ENCODE peak calls at places on chromosome 4, in eight cellular contexts. F, X, T, L, V, W, N and K are unnamed samples.

GRCh38 chr4:99635601-99636000 is 22.0 kb downstream of the C4orf54 start:
- DNase-seq in F (no peak), X (no peak), T (no peak), L (peak), V (no peak), W (no peak), N (no peak), K (no peak)

GRCh38 chr4:116632269-116632668 is 453.1 kb downstream of the TRAM1L1 start:
- DNase-seq in F (no peak), X (no peak), T (no peak), L (no peak), V (no peak), W (no peak), N (no peak), K (no peak)

GRCh38 chr4:48779095-48779997 is 733 bp downstream of the FRYL start:
- DNase-seq in F (peak), X (peak), T (peak), L (peak), V (peak), W (peak), N (peak), K (peak)

GRCh38 chr4:61648264-61648663 is 448.1 kb downstream of the ADGRL3 start:
- DNase-seq in F (no peak), X (no peak), T (no peak), L (no peak), V (no peak), W (no peak), N (no peak), K (no peak)

GRCh38 chr4:147312376-147313046 is 168.4 kb upstream of the EDNRA start:
- DNase-seq in F (no peak), X (peak), T (no peak), L (no peak), V (no peak), W (no peak), N (peak), K (no peak)

GRCh38 chr4:67451464-67451863 is 93.8 kb downstream of the CENPC start:
- DNase-seq in F (no peak), X (no peak), T (no peak), L (peak), V (no peak), W (no peak), N (no peak), K (no peak)

GRCh38 chr4:140080883-140081282 is 73.1 kb downstream of the MAML3 start:
- DNase-seq in F (no peak), X (no peak), T (no peak), L (no peak), V (no peak), W (no peak), N (peak), K (no peak)

GRCh38 chr4:12050357-12050756 is 621.7 kb upstream of the HS3ST1 start:
- DNase-seq in F (no peak), X (peak), T (no peak), L (no peak), V (no peak), W (no peak), N (no peak), K (no peak)

GRCh38 chr4:177051473-177052060 is 258.1 kb upstream of the NEIL3 start:
- DNase-seq in F (peak), X (peak), T (no peak), L (peak), V (peak), W (peak), N (peak), K (peak)

GRCh38 chr4:20395160-20395773 is 143.6 kb downstream of the SLIT2 start:
- DNase-seq in F (peak), X (peak), T (peak), L (peak), V (peak), W (peak), N (peak), K (peak)

GRCh38 chr4:5863461-5864113 is 29.3 kb downstream of the CRMP1 start:
- DNase-seq in F (no peak), X (peak), T (no peak), L (peak), V (no peak), W (peak), N (peak), K (peak)

GRCh38 chr4:157804986-157805385 is 367.8 kb downstream of the GASK1B start:
- DNase-seq in F (no peak), X (peak), T (no peak), L (peak), V (no peak), W (peak), N (no peak), K (no peak)
- TF ChIP-seq CTCF in F (no peak), X (peak), T (peak), L (no peak), V (no peak), W (no peak), N (peak), K (no peak)

GRCh38 chr4:10893417-10893816 is 208.8 kb upstream of the CLNK start:
- DNase-seq in F (no peak), X (peak), T (no peak), L (peak), V (peak), W (no peak), N (peak), K (peak)
- TF ChIP-seq CTCF in F (no peak), X (peak), T (peak), L (no peak), V (peak), W (no peak), N (peak), K (peak)

DNA sequence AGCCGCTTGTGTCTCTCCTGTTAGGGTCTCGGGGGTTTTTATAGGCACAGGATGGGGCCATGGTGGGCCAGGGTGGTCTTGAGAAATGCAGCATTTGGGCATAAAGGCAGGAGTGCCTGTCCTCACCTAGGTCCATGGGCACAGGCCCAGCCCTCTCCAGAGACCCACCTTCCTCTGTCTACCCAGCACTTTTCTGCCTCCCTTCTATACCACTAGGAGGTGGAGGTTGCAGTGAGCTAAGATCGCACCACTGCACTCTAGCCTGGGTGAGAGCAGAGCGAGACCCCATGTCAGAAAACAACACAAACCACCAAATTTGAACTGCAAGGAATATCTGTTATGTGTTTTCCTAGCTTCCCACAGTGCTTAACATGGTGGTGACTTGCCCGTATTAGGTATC is 38.0 kb downstream of the MOB1B start:
- DNase-seq in F (no peak), X (peak), T (no peak), L (no peak), V (no peak), W (no peak), N (no peak), K (no peak)
- TF ChIP-seq CTCF in F (no peak), X (peak), T (no peak), L (no peak), V (peak), W (no peak), N (no peak), K (no peak)

DNA sequence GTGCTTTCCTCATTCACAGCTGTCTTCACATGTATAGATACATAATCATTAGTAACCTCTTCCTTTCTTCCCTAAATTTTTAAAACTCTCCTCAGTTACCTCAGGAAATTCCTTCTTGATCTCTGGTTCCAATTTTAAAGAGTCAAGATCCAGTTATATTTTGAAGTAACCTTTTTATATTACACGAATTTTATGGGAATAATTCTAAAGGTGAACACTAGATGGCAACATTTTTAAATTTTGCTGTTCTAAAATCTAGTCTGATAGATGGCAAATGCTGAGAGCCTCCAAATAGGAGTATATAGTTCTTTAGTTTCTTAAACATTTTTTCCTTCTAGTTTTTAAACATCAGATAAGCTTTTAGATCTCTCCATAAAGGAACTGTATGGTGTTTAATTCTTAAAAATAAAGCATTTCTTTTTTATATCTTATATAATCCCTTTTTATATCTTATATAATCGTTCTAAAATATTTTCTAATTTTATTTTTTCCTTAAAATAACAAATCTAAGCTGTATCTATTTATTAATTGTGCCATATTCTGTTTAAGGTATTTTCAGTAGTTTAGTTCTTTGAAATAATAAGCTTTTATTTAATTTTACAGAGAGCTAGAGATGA is 37.9 kb upstream of the PAPSS1 start:
- DNase-seq in F (no peak), X (peak), T (no peak), L (peak), V (peak), W (peak), N (peak), K (peak)
- TF ChIP-seq CTCF in F (peak), X (peak), T (peak), L (peak), V (peak), W (peak), N (peak), K (peak)

GRCh38 chr4:7007944-7008343 is 35.2 kb upstream of the TADA2B start:
- DNase-seq in F (no peak), X (peak), T (no peak), L (peak), V (peak), W (no peak), N (no peak), K (no peak)
- TF ChIP-seq CTCF in F (no peak), X (no peak), T (no peak), L (no peak), V (peak), W (no peak), N (no peak), K (no peak)

GRCh38 chr4:184289179-184289535 is 71.5 kb upstream of the ENPP6 start:
- DNase-seq in F (no peak), X (no peak), T (no peak), L (no peak), V (no peak), W (no peak), N (no peak), K (no peak)

GRCh38 chr4:184288451-184289178 is 70.9 kb upstream of the ENPP6 start:
- DNase-seq in F (no peak), X (no peak), T (no peak), L (no peak), V (peak), W (no peak), N (no peak), K (peak)

GRCh38 chr4:184286346-184286745 is 68.7 kb upstream of the ENPP6 start:
- DNase-seq in F (no peak), X (no peak), T (no peak), L (no peak), V (no peak), W (no peak), N (peak), K (no peak)

GRCh38 chr4:184284742-184285141 is 67.1 kb upstream of the ENPP6 start:
- DNase-seq in F (no peak), X (no peak), T (no peak), L (no peak), V (peak), W (no peak), N (no peak), K (peak)

DNA sequence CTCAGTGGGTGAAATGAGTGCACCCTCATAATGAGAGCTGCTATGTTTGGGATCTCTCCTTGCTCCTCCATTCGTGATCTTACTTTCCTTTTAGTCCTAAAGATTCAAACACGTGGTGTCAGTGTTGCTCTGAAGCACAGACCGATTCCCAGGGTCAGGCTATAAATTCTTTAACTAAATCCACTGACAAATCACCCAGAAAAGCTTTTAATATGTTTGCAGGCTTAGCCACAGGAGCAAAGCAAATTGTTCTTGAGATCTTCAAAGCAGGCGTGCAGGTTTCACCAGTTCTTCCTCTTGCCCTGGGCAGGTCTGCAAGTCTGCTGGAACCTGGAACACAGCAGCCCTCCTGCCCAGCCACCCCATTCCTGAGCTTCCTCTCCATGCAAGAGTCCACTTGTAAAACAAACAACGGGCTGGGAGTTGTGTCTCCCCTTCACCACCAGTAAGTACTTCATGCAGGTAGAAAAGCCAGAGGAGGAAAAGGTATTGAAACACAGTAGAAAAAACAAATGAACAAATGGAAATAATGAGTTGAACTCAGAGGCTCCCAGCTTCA is 70.1 kb upstream of the ENPP6 start:
- DNase-seq in F (no peak), X (peak), T (no peak), L (peak), V (peak), W (no peak), N (peak), K (peak)
- TF ChIP-seq CTCF in F (no peak), X (peak), T (peak), L (no peak), V (peak), W (no peak), N (peak), K (no peak)

DNA sequence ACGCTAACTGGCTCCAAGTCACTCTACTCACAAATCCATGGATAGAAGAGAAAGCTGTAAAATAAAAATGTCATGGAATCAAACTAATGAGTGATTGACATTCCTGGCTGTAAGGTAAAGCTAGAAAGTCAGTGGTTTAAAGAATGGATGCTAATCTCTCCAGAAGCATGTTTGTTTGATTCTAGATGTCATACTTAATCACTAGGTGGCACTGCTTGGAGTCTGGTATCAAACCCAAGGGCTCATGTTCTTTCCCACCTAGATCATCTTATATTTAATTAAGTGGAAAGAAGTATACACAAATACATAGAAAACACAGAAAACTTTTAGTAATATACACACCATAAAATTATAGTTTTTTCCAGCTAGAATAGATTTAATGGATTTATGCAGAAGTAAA is 2666.6 kb downstream of the PCDH7 start:
- DNase-seq in F (no peak), X (peak), T (no peak), L (peak), V (no peak), W (peak), N (peak), K (no peak)
- TF ChIP-seq CTCF in F (no peak), X (peak), T (no peak), L (no peak), V (peak), W (no peak), N (peak), K (no peak)

DNA sequence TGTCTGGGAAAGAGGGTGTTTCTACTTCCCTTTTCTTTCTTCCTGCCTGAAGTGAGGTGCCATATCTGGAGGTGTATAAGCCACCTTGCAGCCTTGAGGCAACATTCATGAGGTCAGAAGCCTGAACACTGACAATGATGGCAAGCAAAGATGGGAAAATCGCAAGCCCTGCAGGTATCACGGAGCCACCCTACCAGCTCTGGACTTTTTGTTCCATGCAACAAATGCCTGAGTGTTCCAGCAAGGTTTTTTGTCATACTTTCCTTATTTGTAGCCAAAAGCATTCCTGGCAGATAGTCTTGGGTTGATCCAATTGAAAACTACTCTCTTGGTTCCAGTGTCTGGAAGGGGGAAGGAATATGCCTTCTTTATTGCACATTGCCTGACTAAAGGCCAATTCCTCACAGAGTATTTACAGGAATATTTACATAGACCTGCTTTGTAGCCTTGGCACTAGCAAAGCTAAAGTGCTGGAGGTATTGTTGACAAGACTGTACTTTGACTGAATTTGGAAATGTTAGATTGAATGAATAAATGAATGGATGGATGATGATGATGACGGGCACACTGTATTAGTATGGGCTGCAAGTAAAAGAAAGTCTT is 14.3 kb upstream of the SOD3 start:
- DNase-seq in F (no peak), X (no peak), T (no peak), L (no peak), V (no peak), W (no peak), N (no peak), K (no peak)
- TF ChIP-seq CTCF in F (no peak), X (no peak), T (no peak), L (no peak), V (no peak), W (no peak), N (no peak), K (no peak)

GRCh38 chr4:24584175-24584850 is at the start of gene DHX15:
- DNase-seq in F (peak), X (peak), T (peak), L (peak), V (peak), W (peak), N (peak), K (peak)
- TF ChIP-seq CTCF in F (no peak), X (no peak), T (no peak), L (no peak), V (no peak), W (no peak), N (no peak), K (no peak)

DNA sequence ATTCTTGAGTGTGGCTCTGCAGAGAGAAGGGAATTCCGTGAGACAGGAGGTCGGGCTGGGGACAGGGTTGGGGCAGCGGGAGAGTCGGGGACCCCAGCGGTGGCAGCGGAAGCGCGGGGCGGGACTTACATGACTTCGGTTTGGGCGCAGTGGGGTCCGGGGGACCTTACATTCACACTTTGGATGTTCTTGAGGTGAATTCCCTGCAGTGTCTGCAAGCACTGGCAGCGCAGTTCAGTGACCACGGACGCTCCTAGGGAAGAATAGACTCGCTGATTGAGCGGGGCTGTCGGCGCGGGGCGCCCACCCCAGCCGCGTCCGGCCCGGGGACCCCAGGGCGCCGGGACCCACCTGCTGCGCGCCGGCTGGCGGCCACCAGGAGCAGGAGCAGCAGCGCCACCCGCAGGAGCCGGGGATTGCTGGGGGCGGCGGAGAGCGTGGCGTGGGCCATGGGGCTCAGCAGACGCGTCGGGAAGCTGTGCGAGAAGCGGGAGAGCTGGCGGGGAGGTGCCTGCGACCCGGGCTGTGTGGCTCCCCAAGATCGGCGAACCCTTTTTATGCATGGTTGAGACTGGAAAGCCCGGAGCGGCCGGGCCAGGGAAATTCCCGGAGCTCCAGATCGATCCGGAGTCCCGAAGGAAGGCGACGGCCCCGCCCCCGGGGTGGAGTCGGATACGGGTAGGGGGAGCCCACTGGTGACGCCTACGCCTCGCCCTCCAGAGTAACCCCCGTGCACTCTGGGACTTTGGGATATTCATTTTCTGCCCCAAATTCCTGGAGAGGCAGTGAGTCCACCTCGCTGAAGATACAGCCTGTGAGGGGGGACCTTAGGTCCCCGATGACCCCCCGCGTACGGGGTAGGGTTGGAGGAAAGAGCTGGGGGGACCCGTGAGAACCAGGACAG is at the start of gene CXCL3:
- DNase-seq in F (peak), X (peak), T (peak), L (peak), V (no peak), W (peak), N (peak), K (peak)
- TF ChIP-seq CTCF in F (peak), X (peak), T (peak), L (peak), V (no peak), W (peak), N (peak), K (peak)